ENCODE peak calls at places on chromosomes 7 and 10, in eight cellular contexts. Z, S, N, H, M, T, R and A are unnamed samples.

GRCh38 chr10:133455196-133455595 is 1.5 kb downstream of the SCART1 start:
- DNase-seq in Z (no peak), S (no peak), N (no peak), H (no peak), M (no peak), T (no peak), R (no peak), A (no peak)

GRCh38 chr7:24884401-24884800 is 95.6 kb downstream of the OSBPL3 start:
- DNase-seq in Z (no peak), S (no peak), N (no peak), H (no peak), M (peak), T (no peak), R (no peak), A (no peak)

GRCh38 chr10:18144928-18145327 is 4.7 kb downstream of the CACNB2 start:
- DNase-seq in Z (no peak), S (no peak), N (peak), H (no peak), M (peak), T (no peak), R (no peak), A (no peak)

GRCh38 chr10:113656896-113657295 is 6.9 kb downstream of the NRAP start:
- DNase-seq in Z (no peak), S (no peak), N (no peak), H (no peak), M (no peak), T (no peak), R (no peak), A (no peak)

GRCh38 chr10:13977861-13978843 is 352.6 kb downstream of the FRMD4A start:
- DNase-seq in Z (no peak), S (no peak), N (peak), H (no peak), M (no peak), T (no peak), R (no peak), A (no peak)

GRCh38 chr7:102377-102711 is 90.0 kb upstream of the FAM20C start:
- DNase-seq in Z (no peak), S (no peak), N (no peak), H (no peak), M (no peak), T (no peak), R (no peak), A (no peak)

GRCh38 chr10:83184641-83185040 is 954.7 kb upstream of the GHITM start:
- DNase-seq in Z (no peak), S (no peak), N (no peak), H (no peak), M (no peak), T (no peak), R (no peak), A (no peak)

GRCh38 chr10:132880148-132880981 is 62.0 kb downstream of the CFAP46 start:
- DNase-seq in Z (no peak), S (no peak), N (no peak), H (peak), M (no peak), T (no peak), R (no peak), A (peak)